ENCODE peak calls at places on chromosomes 1 and 21, in four cellular contexts. H is HepG2, P is GM12878, O is K562. D is an unnamed sample.
A peak's percentile ranks its signal among the peaks of the same experiment; 100 is the strongest.

GRCh38 chr1:22665752-22666151 is 12.7 kb downstream of the C1QB start:
- DNase-seq in H (no peak), P (no peak), O (peak; percentile 56), D (peak; percentile 42)

GRCh38 chr1:45205000-45205909 is 1.1 kb downstream of the ZSWIM5 start:
- DNase-seq in H (peak; percentile 22), P (no peak), O (no peak), D (peak; percentile 11)

GRCh38 chr1:119737040-119737682 is 25.4 kb downstream of the PHGDH start:
- DNase-seq in H (no peak), P (no peak), O (peak; percentile 85), D (no peak)

GRCh38 chr1:164602142-164602429 is 43.1 kb downstream of the PBX1 start:
- DNase-seq in H (no peak), P (no peak), O (no peak), D (no peak)

GRCh38 chr1:196309386-196309785 is 298.9 kb downstream of the KCNT2 start:
- DNase-seq in H (peak; percentile 3), P (no peak), O (no peak), D (peak; percentile 42)

GRCh38 chr21:37699024-37699770 is 217.1 kb downstream of the KCNJ6 start:
- DNase-seq in H (no peak), P (no peak), O (no peak), D (no peak)

GRCh38 chr1:17229379-17229778 is 19.5 kb upstream of the PADI3 start:
- DNase-seq in H (no peak), P (no peak), O (no peak), D (no peak)

GRCh38 chr1:5936126-5936525 is 56.1 kb downstream of the NPHP4 start:
- DNase-seq in H (no peak), P (no peak), O (no peak), D (no peak)

GRCh38 chr1:66532214-66532613 is 1.7 kb upstream of the SGIP1 start:
- DNase-seq in H (no peak), P (no peak), O (no peak), D (no peak)

GRCh38 chr1:88774151-88774556 is 90.1 kb downstream of the PKN2 start:
- DNase-seq in H (peak; percentile 56), P (no peak), O (no peak), D (peak; percentile 9)

GRCh38 chr1:77238463-77238862 is 19.2 kb upstream of the PIGK start:
- DNase-seq in H (no peak), P (no peak), O (no peak), D (no peak)

GRCh38 chr1:9201421-9202239 is 32.9 kb upstream of the H6PD start:
- DNase-seq in H (no peak), P (no peak), O (no peak), D (no peak)

GRCh38 chr21:29258626-29259335 is 39.9 kb upstream of the BACH1 start:
- DNase-seq in H (peak; percentile 20), P (no peak), O (no peak), D (peak; percentile 32)

GRCh38 chr1:78045850-78046778 is at the start of gene GIPC2:
- DNase-seq in H (peak; percentile 31), P (no peak), O (no peak), D (no peak)

GRCh38 chr1:175471039-175471800 is 272.2 kb downstream of the TNR start:
- DNase-seq in H (no peak), P (no peak), O (no peak), D (no peak)

GRCh38 chr1:77560741-77561140 is 121.7 kb downstream of the ZZZ3 start:
- DNase-seq in H (no peak), P (no peak), O (no peak), D (no peak)

GRCh38 chr1:56686171-56686570 is 41.1 kb downstream of the PRKAA2 start:
- DNase-seq in H (no peak), P (no peak), O (no peak), D (peak; percentile 5)

GRCh38 chr1:63794927-63795326 is 21.1 kb downstream of the ROR1 start:
- DNase-seq in H (no peak), P (no peak), O (no peak), D (no peak)

GRCh38 chr1:70353038-70353437 is 1.5 kb downstream of the ANKRD13C start:
- DNase-seq in H (no peak), P (no peak), O (no peak), D (no peak)

GRCh38 chr1:33119050-33119449 is 38.1 kb downstream of the AZIN2 start:
- DNase-seq in H (no peak), P (no peak), O (no peak), D (no peak)
- TF ChIP-seq MAX in H (no peak), P (no peak), O (no peak), D (no peak)

DNA sequence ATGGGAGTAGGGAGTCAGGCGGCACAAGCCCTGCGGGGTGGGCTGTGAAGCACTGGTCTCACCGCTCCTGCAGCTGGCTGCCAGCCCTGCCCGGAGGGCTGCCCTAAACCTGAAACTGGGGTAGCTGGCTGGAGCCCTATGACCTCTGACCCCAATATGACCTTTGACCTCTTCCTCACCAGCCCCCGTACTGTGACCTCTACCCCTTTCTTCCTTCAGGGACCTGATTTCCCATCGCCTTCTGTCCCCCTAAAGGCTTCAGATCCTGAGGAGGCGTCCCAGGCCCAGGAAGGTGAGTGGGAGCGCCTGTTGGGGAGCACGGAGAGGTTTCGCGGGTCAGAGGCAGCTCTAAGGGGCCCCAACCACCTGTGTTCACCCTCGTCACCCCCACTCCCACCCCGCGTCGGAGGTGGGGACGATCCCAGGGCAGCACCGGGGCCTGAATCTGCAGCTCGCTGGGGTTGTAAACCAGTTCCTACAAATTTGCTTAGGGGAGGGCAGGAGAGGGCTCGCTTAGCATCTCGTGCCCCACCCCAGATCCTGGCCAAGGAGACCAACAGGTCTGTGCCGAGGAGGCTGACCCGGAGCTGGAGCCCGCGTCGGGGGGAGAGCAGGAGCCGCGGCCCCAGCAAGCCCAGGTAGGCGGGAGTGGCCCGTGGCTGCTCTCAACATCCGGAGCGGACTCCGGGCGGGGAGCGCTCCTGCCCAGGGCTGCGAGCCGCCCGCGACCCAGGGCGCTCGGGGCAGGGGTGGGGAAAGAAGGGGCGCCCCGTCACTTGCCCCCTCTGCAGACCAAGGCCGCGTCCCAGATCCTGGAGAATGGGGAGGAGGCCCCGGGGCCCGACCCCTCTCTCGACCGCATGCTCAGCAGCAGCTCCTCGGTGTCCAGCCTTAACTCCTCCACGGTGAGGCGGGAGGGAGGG is 7.3 kb downstream of the SYTL1 start:
- DNase-seq in H (no peak), P (no peak), O (peak; percentile 86), D (peak; percentile 48)
- TF ChIP-seq JUNB in H (no peak), P (no peak), O (no peak), D (no peak)

GRCh38 chr1:39046811-39047210 is 20.7 kb downstream of the NDUFS5 start:
- DNase-seq in H (no peak), P (no peak), O (no peak), D (no peak)
- TF ChIP-seq MAX in H (no peak), P (no peak), O (no peak), D (no peak)

DNA sequence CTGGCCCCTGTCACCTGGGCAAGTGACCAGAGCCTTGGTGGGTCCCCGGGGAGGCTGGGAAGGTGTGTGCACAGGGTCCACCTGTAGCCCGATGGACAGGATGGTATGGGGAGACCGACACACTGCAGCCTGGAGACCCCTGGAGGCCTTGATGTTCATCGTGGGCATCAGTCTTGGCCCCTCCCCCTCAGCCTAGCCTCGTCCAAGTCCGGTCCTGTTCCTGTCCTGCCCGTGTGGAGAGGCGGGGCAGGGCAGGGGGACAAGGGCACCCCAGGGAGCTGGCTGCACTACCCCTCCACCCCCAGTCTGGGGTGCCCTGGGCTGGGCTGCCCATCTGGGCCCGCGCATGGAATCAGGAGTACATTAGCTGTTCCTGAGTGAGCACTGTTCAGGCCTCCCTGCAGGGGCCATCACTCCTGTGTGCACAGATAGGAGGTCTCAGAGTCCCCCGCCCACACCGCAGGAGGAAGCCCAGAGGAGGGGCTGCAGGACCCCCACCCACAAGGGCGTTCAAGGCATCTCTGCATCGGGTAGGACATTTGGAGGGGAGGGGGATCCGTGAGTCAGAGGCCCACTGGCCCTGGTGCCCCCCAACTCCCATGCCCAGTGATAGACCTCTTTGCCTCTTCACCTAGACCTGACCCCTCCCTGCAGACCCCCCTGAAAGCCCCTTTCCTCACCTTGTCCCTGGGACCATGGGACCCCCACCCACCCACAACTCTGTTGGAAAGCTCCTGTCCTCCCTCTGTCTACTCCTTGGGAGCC is 63.2 kb downstream of the WNT9A start:
- DNase-seq in H (no peak), P (no peak), O (no peak), D (no peak)
- TF ChIP-seq JUNB in H (no peak), P (no peak), O (no peak), D (no peak)

D was measured in A549.